ENCODE peak calls at places on chromosomes 5 and 9, in six cellular contexts. One of them, this sample, is unnamed.

GRCh38 chr5:16744164-16744880 is 127.5 kb upstream of the RETREG1 start:
- DNase-seq in heart left ventricle: no peak
- DNase-seq in DND-41: no peak
- DNase-seq in heart right ventricle: no peak
- DNase-seq in MM.1S: no peak
- DNase-seq in A549: no peak
- DNase-seq in this sample: no peak

GRCh38 chr5:134479839-134480238 is 45.6 kb upstream of the JADE2 start:
- DNase-seq in A549: no peak
- DNase-seq in heart right ventricle: no peak
- DNase-seq in DND-41: no peak
- DNase-seq in MM.1S: no peak
- DNase-seq in heart left ventricle: no peak
- DNase-seq in this sample: no peak

GRCh38 chr9:111992523-111992922 is 95.9 kb downstream of the UGCG start:
- DNase-seq in heart left ventricle: no peak
- DNase-seq in DND-41: no peak
- DNase-seq in MM.1S: peak
- DNase-seq in heart right ventricle: no peak
- DNase-seq in A549: no peak
- DNase-seq in this sample: no peak

GRCh38 chr5:156325671-156326070 is 1.3 kb upstream of the SGCD start:
- DNase-seq in MM.1S: no peak
- DNase-seq in heart left ventricle: no peak
- DNase-seq in A549: no peak
- DNase-seq in DND-41: no peak
- DNase-seq in heart right ventricle: no peak
- DNase-seq in this sample: no peak

GRCh38 chr9:121405899-121406298 is 35.8 kb upstream of the STOM start:
- DNase-seq in heart right ventricle: no peak
- DNase-seq in DND-41: no peak
- DNase-seq in A549: no peak
- DNase-seq in heart left ventricle: no peak
- DNase-seq in MM.1S: no peak
- DNase-seq in this sample: no peak

GRCh38 chr9:87375397-87376073 is 122.1 kb upstream of the DAPK1 start:
- DNase-seq in A549: peak
- DNase-seq in DND-41: no peak
- DNase-seq in MM.1S: no peak
- DNase-seq in heart right ventricle: no peak
- DNase-seq in heart left ventricle: no peak
- DNase-seq in this sample: no peak

GRCh38 chr5:92644271-92644886 is 936.6 kb downstream of the NR2F1-AS1 start:
- DNase-seq in MM.1S: no peak
- DNase-seq in A549: no peak
- DNase-seq in DND-41: no peak
- DNase-seq in heart left ventricle: no peak
- DNase-seq in heart right ventricle: no peak
- DNase-seq in this sample: no peak

GRCh38 chr9:88766778-88767503 is 224.3 kb upstream of the S1PR3 start:
- DNase-seq in heart right ventricle: no peak
- DNase-seq in heart left ventricle: no peak
- DNase-seq in MM.1S: no peak
- DNase-seq in DND-41: no peak
- DNase-seq in A549: no peak
- DNase-seq in this sample: no peak

GRCh38 chr9:126745574-126746411 is 59.0 kb upstream of the ZBTB43 start:
- DNase-seq in A549: no peak
- DNase-seq in heart left ventricle: no peak
- DNase-seq in DND-41: no peak
- DNase-seq in MM.1S: no peak
- DNase-seq in heart right ventricle: no peak
- DNase-seq in this sample: no peak

GRCh38 chr9:34689512-34689911 is 1.6 kb downstream of the CCL19 start:
- DNase-seq in heart right ventricle: no peak
- DNase-seq in MM.1S: no peak
- DNase-seq in A549: no peak
- DNase-seq in DND-41: no peak
- DNase-seq in heart left ventricle: no peak
- DNase-seq in this sample: no peak

DNA sequence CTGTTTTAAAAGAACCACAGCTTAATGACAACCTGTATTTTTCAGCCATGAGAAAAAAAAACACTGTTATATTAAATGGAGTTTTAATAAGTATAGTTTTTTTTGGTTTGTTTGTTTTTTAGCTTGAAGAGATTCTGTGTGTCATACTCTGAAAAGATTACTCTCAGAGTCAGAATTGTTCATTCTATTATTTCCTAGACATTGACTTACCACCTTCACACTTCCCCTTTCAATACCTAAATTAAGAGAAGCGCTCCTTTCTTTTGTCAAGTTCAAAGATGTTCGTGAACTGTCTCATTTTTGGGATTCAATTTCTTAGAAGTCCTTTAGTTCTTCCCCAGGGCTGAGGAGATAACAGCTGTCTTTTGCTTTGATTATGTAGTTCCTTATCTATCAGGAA is 1201.6 kb upstream of the NUDT12 start:
- DNase-seq in A549: no peak
- DNase-seq in heart left ventricle: no peak
- DNase-seq in DND-41: no peak
- DNase-seq in heart right ventricle: no peak
- DNase-seq in MM.1S: no peak
- DNase-seq in this sample: no peak
- TF ChIP-seq CTCF in A549: no peak
- TF ChIP-seq CTCF in heart left ventricle: no peak
- TF ChIP-seq CTCF in DND-41: no peak
- TF ChIP-seq CTCF in heart right ventricle: no peak
- TF ChIP-seq CTCF in MM.1S: no peak
- TF ChIP-seq CTCF in this sample: no peak

GRCh38 chr9:33024966-33025571 is at the start of gene DNAJA1:
- DNase-seq in heart right ventricle: peak
- DNase-seq in heart left ventricle: peak
- DNase-seq in MM.1S: peak
- DNase-seq in A549: peak
- DNase-seq in DND-41: peak
- DNase-seq in this sample: peak
- TF ChIP-seq CTCF in heart right ventricle: no peak
- TF ChIP-seq CTCF in heart left ventricle: peak
- TF ChIP-seq CTCF in MM.1S: no peak
- TF ChIP-seq CTCF in A549: no peak
- TF ChIP-seq CTCF in DND-41: no peak
- TF ChIP-seq CTCF in this sample: no peak

GRCh38 chr5:150573867-150574817 is 66.2 kb downstream of the NDST1 start:
- DNase-seq in MM.1S: no peak
- DNase-seq in heart left ventricle: no peak
- DNase-seq in heart right ventricle: no peak
- DNase-seq in A549: peak
- DNase-seq in DND-41: no peak
- DNase-seq in this sample: no peak
- TF ChIP-seq CTCF in MM.1S: no peak
- TF ChIP-seq CTCF in heart left ventricle: no peak
- TF ChIP-seq CTCF in heart right ventricle: no peak
- TF ChIP-seq CTCF in A549: peak
- TF ChIP-seq CTCF in DND-41: no peak
- TF ChIP-seq CTCF in this sample: no peak

GRCh38 chr5:6783787-6784186 is 70.6 kb downstream of the TENT4A start:
- DNase-seq in A549: no peak
- DNase-seq in heart right ventricle: no peak
- DNase-seq in heart left ventricle: no peak
- DNase-seq in MM.1S: no peak
- DNase-seq in DND-41: no peak
- DNase-seq in this sample: no peak
- TF ChIP-seq CTCF in A549: no peak
- TF ChIP-seq CTCF in heart right ventricle: no peak
- TF ChIP-seq CTCF in heart left ventricle: no peak
- TF ChIP-seq CTCF in MM.1S: no peak
- TF ChIP-seq CTCF in DND-41: no peak
- TF ChIP-seq CTCF in this sample: no peak

DNA sequence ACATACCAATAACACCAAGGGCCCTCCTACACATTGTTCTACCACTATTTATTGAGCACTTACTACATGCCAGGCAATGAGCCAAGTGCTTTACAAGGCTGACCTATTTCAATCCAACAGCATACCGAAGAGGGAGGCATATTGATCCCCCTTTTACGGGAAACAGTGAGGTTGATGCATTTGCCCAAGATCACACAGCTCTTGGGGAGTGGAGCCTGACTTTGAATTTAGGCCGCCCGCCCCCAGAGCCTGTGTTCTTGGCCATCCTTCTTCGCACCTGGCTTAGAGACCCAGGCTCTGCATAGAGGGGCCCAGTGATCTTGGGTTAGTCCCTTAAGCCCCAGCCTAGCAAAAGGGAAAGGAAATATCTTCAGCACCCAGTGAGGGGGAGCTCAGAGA is 158.1 kb upstream of the IER5L start:
- DNase-seq in heart right ventricle: no peak
- DNase-seq in A549: no peak
- DNase-seq in MM.1S: no peak
- DNase-seq in heart left ventricle: no peak
- DNase-seq in DND-41: no peak
- DNase-seq in this sample: no peak
- TF ChIP-seq CTCF in heart right ventricle: no peak
- TF ChIP-seq CTCF in A549: no peak
- TF ChIP-seq CTCF in MM.1S: no peak
- TF ChIP-seq CTCF in heart left ventricle: no peak
- TF ChIP-seq CTCF in DND-41: no peak
- TF ChIP-seq CTCF in this sample: no peak

DNA sequence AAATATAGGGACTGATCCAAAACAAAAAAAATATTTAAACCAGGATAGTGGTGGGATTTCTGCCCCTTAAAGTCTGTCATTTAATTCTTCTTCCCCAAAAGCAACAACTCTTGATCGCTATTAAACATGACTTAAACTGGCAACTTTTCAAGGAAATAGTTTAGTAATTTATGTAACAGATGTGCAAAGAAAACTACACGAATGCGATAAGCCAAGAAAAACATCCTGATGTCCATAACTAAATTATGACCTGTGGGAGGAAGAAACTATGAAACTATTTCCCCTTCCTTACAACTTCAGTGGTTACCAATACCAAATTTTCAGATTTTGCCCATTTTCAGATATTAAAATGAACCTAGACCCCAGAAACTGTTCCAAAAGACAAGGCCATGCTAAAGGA is 31.5 kb downstream of the CLINT1 start:
- DNase-seq in MM.1S: no peak
- DNase-seq in A549: no peak
- DNase-seq in DND-41: no peak
- DNase-seq in heart right ventricle: no peak
- DNase-seq in heart left ventricle: no peak
- DNase-seq in this sample: no peak
- TF ChIP-seq CTCF in MM.1S: no peak
- TF ChIP-seq CTCF in A549: no peak
- TF ChIP-seq CTCF in DND-41: no peak
- TF ChIP-seq CTCF in heart right ventricle: no peak
- TF ChIP-seq CTCF in heart left ventricle: no peak
- TF ChIP-seq CTCF in this sample: no peak

DNA sequence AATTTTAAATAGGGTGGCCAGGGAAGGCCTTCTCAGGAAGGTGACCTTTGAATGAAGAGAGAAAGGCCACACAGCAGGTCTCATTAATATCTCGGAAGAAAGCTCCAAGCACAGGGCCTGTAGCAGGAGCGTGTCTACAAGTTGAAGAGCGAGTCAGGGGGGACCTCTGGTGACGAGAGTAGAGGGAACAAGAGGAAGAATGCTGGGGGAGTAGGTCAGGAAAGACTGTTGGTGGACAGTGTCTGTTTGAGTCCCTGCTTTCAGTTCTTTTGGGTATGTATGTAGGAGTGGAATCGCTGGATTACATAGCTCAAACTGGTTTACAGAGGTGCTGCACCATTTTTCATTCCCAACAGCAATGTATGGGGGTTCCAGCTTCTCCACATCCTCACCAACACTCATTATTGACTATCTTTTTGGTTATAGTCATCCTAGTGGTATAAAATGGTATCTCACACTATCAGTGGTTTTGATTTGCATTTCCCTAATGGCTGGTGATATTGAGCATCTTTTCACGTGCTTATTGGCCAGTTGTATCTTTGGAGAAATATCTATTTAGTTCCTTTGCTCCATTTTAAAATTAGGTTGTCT is 55.8 kb downstream of the NUP214 start:
- DNase-seq in heart right ventricle: no peak
- DNase-seq in MM.1S: no peak
- DNase-seq in DND-41: no peak
- DNase-seq in heart left ventricle: no peak
- DNase-seq in A549: no peak
- DNase-seq in this sample: no peak
- TF ChIP-seq CTCF in heart right ventricle: no peak
- TF ChIP-seq CTCF in MM.1S: peak
- TF ChIP-seq CTCF in DND-41: peak
- TF ChIP-seq CTCF in heart left ventricle: no peak
- TF ChIP-seq CTCF in A549: no peak
- TF ChIP-seq CTCF in this sample: no peak

This sample was measured in mucosa of descending colon.